ENCODE peak calls at places on chromosomes 11 and 22, in ten cellular contexts. M is HFF-Myc; L is naive thymus-derived CD8-positive, alpha-beta T cell; H is cardiac septum; O is astrocyte of the cerebellum; Q is adrenal gland; A is stimulated activated CD4-positive, alpha-beta T cell treated with anti-CD3 and anti-CD28 coated beads, Interleukin-1b, Interleukin-23, amount 100 ng/mL, for 48 hours; R is hypothalamus; C is anterior cingulate cortex; X is posterior cingulate gyrus. N is an unnamed sample.

GRCh38 chr22:20725987-20726558 is 47.8 kb upstream of the SERPIND1 start:
- DNase-seq in M (no peak), L (no peak), H (no peak), O (no peak), Q (no peak), A (no peak), R (no peak), C (no peak), X (no peak), N (no peak)

GRCh38 chr11:46736146-46736545 is 17.1 kb downstream of the F2 start:
- DNase-seq in M (no peak), L (no peak), H (no peak), O (no peak), Q (no peak), A (no peak), R (no peak), C (no peak), X (no peak), N (no peak)

GRCh38 chr11:19777032-19777341 is 64.3 kb downstream of the NAV2 start:
- DNase-seq in M (no peak), L (no peak), H (no peak), O (no peak), Q (no peak), A (no peak), R (no peak), C (no peak), X (no peak), N (no peak)

GRCh38 chr22:47367107-47367690 is 604.7 kb downstream of the TBC1D22A start:
- DNase-seq in M (no peak), L (no peak), H (peak; percentile 71), O (no peak), Q (no peak), A (no peak), R (no peak), C (no peak), X (no peak), N (no peak)

GRCh38 chr22:27990879-27991278 is 71.8 kb upstream of the PITPNB start:
- DNase-seq in M (no peak), L (no peak), H (peak; percentile 80), O (no peak), Q (peak; percentile 20), A (no peak), R (no peak), C (no peak), X (no peak), N (no peak)

GRCh38 chr22:39177456-39177775 is 24.9 kb upstream of the CBX7 start:
- DNase-seq in M (no peak), L (no peak), H (no peak), O (no peak), Q (no peak), A (no peak), R (no peak), C (no peak), X (no peak), N (no peak)

GRCh38 chr11:75652936-75653335 is 15.9 kb downstream of the MAP6 start:
- DNase-seq in M (no peak), L (no peak), H (no peak), O (no peak), Q (no peak), A (no peak), R (no peak), C (no peak), X (no peak), N (no peak)

GRCh38 chr11:11173316-11174025 is 179.6 kb downstream of the CSNK2A3 start:
- DNase-seq in M (no peak), L (no peak), H (no peak), O (no peak), Q (no peak), A (no peak), R (no peak), C (no peak), X (no peak), N (no peak)

GRCh38 chr11:86747801-86748200 is 52.5 kb upstream of the PRSS23 start:
- DNase-seq in M (no peak), L (no peak), H (no peak), O (no peak), Q (no peak), A (no peak), R (no peak), C (no peak), X (no peak), N (no peak)

GRCh38 chr22:46830841-46831240 is 68.4 kb downstream of the TBC1D22A start:
- DNase-seq in M (no peak), L (no peak), H (no peak), O (no peak), Q (no peak), A (no peak), R (no peak), C (no peak), X (no peak), N (no peak)

GRCh38 chr11:45155058-45155551 is 8.7 kb downstream of the PRDM11 start:
- DNase-seq in M (no peak), L (no peak), H (no peak), O (no peak), Q (no peak), A (no peak), R (no peak), C (no peak), X (no peak), N (no peak)

GRCh38 chr11:12523180-12523924 is 146.0 kb downstream of the PARVA start:
- DNase-seq in M (no peak), L (no peak), H (no peak), O (no peak), Q (no peak), A (no peak), R (no peak), C (no peak), X (no peak), N (no peak)

GRCh38 chr11:119106564-119107537 is at the start of gene C2CD2L:
- DNase-seq in M (no peak), L (peak; percentile 88), H (peak; percentile 94), O (peak; percentile 63), Q (peak; percentile 85), A (peak; percentile 92), R (peak; percentile 57), C (peak; percentile 79), X (peak; percentile 85), N (peak; percentile 83)

GRCh38 chr11:103659138-103659734 is 377.2 kb upstream of the DDI1 start:
- DNase-seq in M (no peak), L (no peak), H (no peak), O (no peak), Q (no peak), A (no peak), R (no peak), C (no peak), X (no peak), N (no peak)

GRCh38 chr11:77747381-77747969 is 73.0 kb downstream of the RSF1 start:
- DNase-seq in M (no peak), L (no peak), H (no peak), O (peak; percentile 45), Q (no peak), A (no peak), R (no peak), C (no peak), X (no peak), N (no peak)

GRCh38 chr11:61718613-61719302 is 33.7 kb upstream of the MYRF start:
- DNase-seq in M (peak; percentile 38), L (no peak), H (no peak), O (no peak), Q (no peak), A (no peak), R (no peak), C (peak; percentile 40), X (no peak), N (no peak)

GRCh38 chr11:128686745-128687177 is 7.1 kb upstream of the FLI1 start:
- DNase-seq in M (no peak), L (peak; percentile 48), H (no peak), O (no peak), Q (no peak), A (peak; percentile 63), R (no peak), C (no peak), X (no peak), N (no peak)

GRCh38 chr22:49855491-49855911 is 1.9 kb downstream of the ZBED4 start:
- DNase-seq in M (no peak), L (no peak), H (no peak), O (no peak), Q (no peak), A (no peak), R (no peak), C (no peak), X (no peak), N (no peak)

GRCh38 chr11:6234314-6235031 is at the start of gene FHIP1B:
- DNase-seq in M (peak; percentile 98), L (peak; percentile 94), H (peak; percentile 100), O (peak; percentile 99), Q (peak; percentile 100), A (peak; percentile 100), R (peak; percentile 98), C (peak; percentile 99), X (peak; percentile 100), N (peak; percentile 100)

GRCh38 chr11:11763796-11764427 is 77.9 kb upstream of the USP47 start:
- DNase-seq in M (no peak), L (no peak), H (no peak), O (no peak), Q (no peak), A (no peak), R (no peak), C (no peak), X (no peak), N (no peak)

GRCh38 chr22:20206709-20207215 is 55.9 kb upstream of the CCDC188 start:
- DNase-seq in M (no peak), L (no peak), H (no peak), O (no peak), Q (no peak), A (peak; percentile 9), R (no peak), C (no peak), X (no peak), N (no peak)

GRCh38 chr22:40009953-40010751 is 15.4 kb downstream of the FAM83F start:
- DNase-seq in M (no peak), L (peak; percentile 38), H (no peak), O (no peak), Q (no peak), A (peak; percentile 33), R (no peak), C (no peak), X (no peak), N (no peak)

GRCh38 chr11:64057890-64058289 is 22.2 kb downstream of the FLRT1 start:
- DNase-seq in M (no peak), L (no peak), H (no peak), O (no peak), Q (no peak), A (no peak), R (no peak), C (no peak), X (no peak), N (no peak)

GRCh38 chr11:45366196-45366595 is 80.1 kb upstream of the SYT13 start:
- DNase-seq in M (no peak), L (no peak), H (no peak), O (no peak), Q (no peak), A (no peak), R (no peak), C (no peak), X (no peak), N (peak; percentile 64)

GRCh38 chr22:17314472-17314871 is 54.8 kb upstream of the CECR2 start:
- DNase-seq in M (no peak), L (no peak), H (no peak), O (no peak), Q (no peak), A (no peak), R (no peak), C (no peak), X (no peak), N (no peak)

GRCh38 chr11:122756417-122756816 is 81.9 kb upstream of the CRTAM start:
- DNase-seq in M (no peak), L (peak; percentile 30), H (no peak), O (no peak), Q (no peak), A (no peak), R (no peak), C (no peak), X (no peak), N (peak; percentile 22)

GRCh38 chr11:130761560-130762220 is 154.6 kb downstream of the SNX19 start:
- DNase-seq in M (no peak), L (no peak), H (no peak), O (no peak), Q (no peak), A (no peak), R (no peak), C (no peak), X (no peak), N (no peak)

GRCh38 chr11:45091563-45092392 is 54.7 kb upstream of the PRDM11 start:
- DNase-seq in M (no peak), L (no peak), H (peak; percentile 75), O (no peak), Q (peak; percentile 15), A (no peak), R (no peak), C (no peak), X (no peak), N (no peak)

N was measured in hippocampal formation.